ENCODE peak calls at places on chromosomes 2 and 18, in four cellular contexts. N is GM12878, U is A549, S is HepG2. Q is an unnamed sample.

GRCh38 chr18:35458677-35459441 is 38.9 kb downstream of the INO80C start:
- DNase-seq in N (peak; percentile 20), U (peak; percentile 79), S (peak; percentile 86), Q (no peak)

GRCh38 chr2:121521359-121521758 is 9.3 kb upstream of the RNU4ATAC start:
- DNase-seq in N (no peak), U (no peak), S (no peak), Q (no peak)

GRCh38 chr2:190755796-190756415 is 107.0 kb downstream of the NAB1 start:
- DNase-seq in N (no peak), U (no peak), S (no peak), Q (peak; percentile 14)

GRCh38 chr2:8044046-8044594 is 637.7 kb upstream of the ID2 start:
- DNase-seq in N (no peak), U (no peak), S (no peak), Q (no peak)

GRCh38 chr2:127570282-127571250 is 35.1 kb downstream of the MYO7B start:
- DNase-seq in N (no peak), U (no peak), S (no peak), Q (no peak)

GRCh38 chr2:22890142-22890541 is 494.8 kb upstream of the KLHL29 start:
- DNase-seq in N (no peak), U (no peak), S (no peak), Q (no peak)

GRCh38 chr2:225472161-225472560 is 72.7 kb downstream of the NYAP2 start:
- DNase-seq in N (no peak), U (peak; percentile 25), S (no peak), Q (no peak)

GRCh38 chr18:62073882-62074281 is 113.0 kb downstream of the PIGN start:
- DNase-seq in N (no peak), U (no peak), S (peak; percentile 31), Q (no peak)

GRCh38 chr2:224689539-224689938 is 26.6 kb downstream of the CCDC195 start:
- DNase-seq in N (no peak), U (no peak), S (no peak), Q (no peak)

GRCh38 chr18:36127866-36128845 is 984 bp downstream of the SLC39A6 start:
- DNase-seq in N (no peak), U (peak; percentile 1), S (peak; percentile 23), Q (peak; percentile 24)

GRCh38 chr18:80225685-80226084 is 21.6 kb downstream of the PARD6G start:
- DNase-seq in N (no peak), U (no peak), S (no peak), Q (no peak)

GRCh38 chr2:153536105-153536504 is 57.5 kb upstream of the RPRM start:
- DNase-seq in N (no peak), U (no peak), S (no peak), Q (no peak)

GRCh38 chr2:74564222-74564621 is 9.7 kb downstream of the DOK1 start:
- DNase-seq in N (no peak), U (no peak), S (no peak), Q (no peak)

GRCh38 chr2:179274749-179275148 is 10.1 kb upstream of the SESTD1 start:
- DNase-seq in N (no peak), U (no peak), S (no peak), Q (peak; percentile 24)

GRCh38 chr2:135225781-135226180 is 173.7 kb downstream of the RAB3GAP1 start:
- DNase-seq in N (no peak), U (no peak), S (no peak), Q (no peak)

GRCh38 chr2:26607698-26608097 is 33.5 kb downstream of the CIB4 start:
- DNase-seq in N (no peak), U (no peak), S (no peak), Q (no peak)

GRCh38 chr2:74864728-74865722 is 31.1 kb downstream of the HK2 start:
- DNase-seq in N (no peak), U (no peak), S (no peak), Q (peak; percentile 36)

GRCh38 chr2:53768233-53768542 is 584 bp downstream of the CHAC2 start:
- DNase-seq in N (no peak), U (no peak), S (no peak), Q (peak; percentile 84)

GRCh38 chr2:221211653-221212052 is 360.5 kb downstream of the EPHA4 start:
- DNase-seq in N (no peak), U (no peak), S (no peak), Q (no peak)

GRCh38 chr2:214716811-214717560 is 92.5 kb downstream of the BARD1 start:
- DNase-seq in N (no peak), U (no peak), S (no peak), Q (no peak)

GRCh38 chr18:44096016-44096415 is 584.7 kb upstream of the SETBP1 start:
- DNase-seq in N (no peak), U (no peak), S (no peak), Q (no peak)

GRCh38 chr18:70368903-70369302 is 80.1 kb downstream of the SOCS6 start:
- DNase-seq in N (no peak), U (no peak), S (no peak), Q (no peak)
- TF ChIP-seq MYC in N (no peak), U (no peak), S (no peak), Q (no peak)

DNA sequence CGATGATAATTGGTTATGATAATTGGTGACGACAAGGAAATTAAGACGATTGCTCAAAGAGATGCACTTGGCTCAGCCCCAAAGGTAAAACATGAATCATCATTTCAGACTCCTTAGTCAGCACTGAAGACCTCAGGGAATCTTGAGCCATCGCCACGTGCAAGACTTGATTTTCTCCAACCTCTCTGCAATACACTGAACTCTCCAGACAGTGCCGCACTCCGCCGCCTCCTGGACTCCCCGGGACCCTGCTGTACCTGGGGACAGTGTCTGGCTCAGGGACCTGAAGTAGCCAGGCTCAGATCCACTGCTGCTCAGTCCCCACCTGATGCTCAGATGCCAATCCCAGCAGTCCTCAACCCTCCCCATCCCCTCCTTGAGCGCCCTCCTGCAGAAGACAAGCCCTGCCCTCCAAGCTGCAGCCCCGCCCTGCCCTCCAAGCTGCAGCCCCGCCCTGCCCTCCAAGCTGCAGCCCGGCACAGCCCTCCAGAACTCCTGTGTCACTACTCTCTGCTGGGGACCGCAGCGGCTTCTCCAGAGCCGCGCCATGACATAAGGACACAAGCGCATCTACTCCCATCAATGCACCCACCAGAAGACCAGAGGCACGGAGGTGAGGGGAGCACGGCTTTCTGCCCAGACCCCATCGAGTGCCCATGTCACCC is 1.1 kb downstream of the TMEM18 start:
- DNase-seq in N (no peak), U (peak; percentile 85), S (peak; percentile 39), Q (peak; percentile 48)
- TF ChIP-seq CTCF in N (no peak), U (no peak), S (peak; percentile 49), Q (no peak)

GRCh38 chr2:88870267-88870839 is 178.9 kb downstream of the RPIA start:
- DNase-seq in N (no peak), U (no peak), S (no peak), Q (no peak)

GRCh38 chr2:88875749-88876148 is 184.3 kb downstream of the RPIA start:
- DNase-seq in N (no peak), U (no peak), S (no peak), Q (no peak)

GRCh38 chr2:88871336-88871735 is 179.9 kb downstream of the RPIA start:
- DNase-seq in N (no peak), U (no peak), S (no peak), Q (peak; percentile 34)

GRCh38 chr2:88873620-88874019 is 182.1 kb downstream of the RPIA start:
- DNase-seq in N (no peak), U (no peak), S (no peak), Q (no peak)

DNA sequence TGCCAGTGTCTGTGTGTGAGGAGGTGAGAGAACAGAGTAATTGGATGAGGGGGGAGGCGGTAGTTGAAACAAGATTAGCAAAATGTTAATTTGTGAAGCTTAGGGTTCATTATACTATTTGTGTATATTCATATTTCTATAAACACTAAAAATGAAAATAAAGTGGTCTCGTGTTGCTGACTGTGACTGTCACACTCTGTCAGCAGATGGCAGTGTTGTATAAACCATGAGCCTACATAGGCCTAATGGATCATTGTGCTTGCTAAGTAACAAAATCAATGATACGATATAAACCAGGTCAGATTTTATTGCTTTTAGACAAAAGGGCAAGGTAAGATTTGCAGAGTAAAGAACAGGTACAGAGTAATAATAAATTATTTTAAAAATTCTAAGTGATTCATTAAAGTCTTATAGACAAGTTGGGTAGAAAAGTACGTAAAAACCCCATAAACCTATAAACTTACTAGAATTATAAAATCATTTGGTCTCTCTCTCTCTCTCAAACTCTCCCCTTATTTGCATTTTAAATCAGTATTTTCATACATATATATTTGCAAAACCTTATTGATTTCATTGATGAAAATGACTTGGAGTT is 182.7 kb downstream of the RPIA start:
- DNase-seq in N (no peak), U (peak; percentile 71), S (peak; percentile 53), Q (peak; percentile 72)
- TF ChIP-seq MYC in N (no peak), U (no peak), S (no peak), Q (peak; percentile 60)

GRCh38 chr2:233480490-233481202 is 85.9 kb downstream of the USP40 start:
- DNase-seq in N (no peak), U (peak; percentile 46), S (peak; percentile 18), Q (no peak)
- TF ChIP-seq CTCF in N (no peak), U (no peak), S (peak; percentile 19), Q (no peak)

GRCh38 chr2:216546646-216547403 is 48.2 kb downstream of the RPL37A start:
- DNase-seq in N (no peak), U (no peak), S (no peak), Q (no peak)
- TF ChIP-seq MYC in N (no peak), U (no peak), S (no peak), Q (no peak)

DNA sequence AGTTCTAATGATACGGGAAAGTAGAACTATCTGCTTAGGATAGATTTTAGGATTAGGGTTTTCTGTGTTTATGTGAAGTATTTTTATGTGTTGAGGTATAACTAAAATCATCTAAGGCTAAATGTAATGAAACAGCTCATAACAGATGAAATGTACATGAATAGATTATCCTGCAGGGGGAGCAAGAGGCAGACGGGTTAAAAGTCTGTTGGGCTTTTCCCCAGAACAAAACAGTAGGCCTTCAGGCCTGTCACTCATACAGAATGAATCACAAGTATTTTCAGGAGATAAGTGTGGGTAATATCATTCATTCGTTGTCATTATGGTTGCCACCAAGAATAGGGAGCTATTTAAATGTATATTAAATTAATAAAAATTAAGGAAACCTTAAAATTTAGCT is 107.9 kb upstream of the IL1R2 start:
- DNase-seq in N (no peak), U (peak; percentile 51), S (peak; percentile 60), Q (peak; percentile 76)
- TF ChIP-seq CTCF in N (peak; percentile 50), U (peak; percentile 70), S (peak; percentile 68), Q (peak; percentile 56)

GRCh38 chr2:207240649-207241048 is 74.9 kb upstream of the KLF7 start:
- DNase-seq in N (no peak), U (no peak), S (no peak), Q (peak; percentile 77)

GRCh38 chr2:207239754-207240494 is 74.2 kb upstream of the KLF7 start:
- DNase-seq in N (no peak), U (no peak), S (no peak), Q (no peak)

GRCh38 chr2:207245526-207245925 is 79.8 kb upstream of the KLF7 start:
- DNase-seq in N (no peak), U (no peak), S (no peak), Q (no peak)

GRCh38 chr2:207241198-207241597 is 75.5 kb upstream of the KLF7 start:
- DNase-seq in N (no peak), U (no peak), S (no peak), Q (peak; percentile 32)

GRCh38 chr2:207243601-207244000 is 77.9 kb upstream of the KLF7 start:
- DNase-seq in N (no peak), U (no peak), S (no peak), Q (no peak)
- TF ChIP-seq MYC in N (no peak), U (no peak), S (no peak), Q (no peak)

GRCh38 chr2:55419514-55420243 is at the start of gene CCDC88A:
- DNase-seq in N (peak; percentile 59), U (peak; percentile 99), S (peak; percentile 92), Q (peak; percentile 99)
- TF ChIP-seq CTCF in N (peak; percentile 15), U (no peak), S (peak; percentile 58), Q (no peak)

GRCh38 chr2:9401059-9401547 is 22.2 kb downstream of the ITGB1BP1 start:
- DNase-seq in N (no peak), U (no peak), S (no peak), Q (no peak)
- TF ChIP-seq MYC in N (no peak), U (no peak), S (no peak), Q (no peak)